ENCODE peak calls at places on chromosomes 3 and 15, in eight cellular contexts. One of them, this sample, is unnamed.

GRCh38 chr3:168426196-168426595 is 330.5 kb upstream of the GOLIM4 start:
- DNase-seq in stomach: no peak
- DNase-seq in ovary: no peak
- DNase-seq in psoas muscle: no peak
- DNase-seq in suprapubic skin: no peak
- DNase-seq in tibial artery: no peak
- DNase-seq in IMR-90: peak; percentile 52
- DNase-seq in neural progenitor cell: no peak
- DNase-seq in this sample: no peak

GRCh38 chr15:101637549-101638318 is 14.4 kb downstream of the TM2D3 start:
- DNase-seq in suprapubic skin: no peak
- DNase-seq in neural progenitor cell: no peak
- DNase-seq in psoas muscle: no peak
- DNase-seq in ovary: no peak
- DNase-seq in stomach: no peak
- DNase-seq in IMR-90: peak; percentile 46
- DNase-seq in tibial artery: no peak
- DNase-seq in this sample: no peak

GRCh38 chr3:120284702-120285507 is at the start of gene GPR156:
- DNase-seq in suprapubic skin: no peak
- DNase-seq in neural progenitor cell: peak; percentile 56
- DNase-seq in ovary: peak; percentile 32
- DNase-seq in IMR-90: no peak
- DNase-seq in stomach: no peak
- DNase-seq in psoas muscle: no peak
- DNase-seq in tibial artery: no peak
- DNase-seq in this sample: no peak

GRCh38 chr3:46857485-46858341 is 5.5 kb downstream of the MYL3 start:
- DNase-seq in neural progenitor cell: no peak
- DNase-seq in tibial artery: peak; percentile 11
- DNase-seq in psoas muscle: peak; percentile 25
- DNase-seq in stomach: no peak
- DNase-seq in ovary: peak; percentile 13
- DNase-seq in IMR-90: no peak
- DNase-seq in suprapubic skin: peak; percentile 58
- DNase-seq in this sample: no peak

GRCh38 chr15:36325206-36325605 is 254.2 kb upstream of the CDIN1 start:
- DNase-seq in neural progenitor cell: no peak
- DNase-seq in psoas muscle: no peak
- DNase-seq in IMR-90: no peak
- DNase-seq in tibial artery: no peak
- DNase-seq in suprapubic skin: no peak
- DNase-seq in stomach: no peak
- DNase-seq in ovary: no peak
- DNase-seq in this sample: no peak

GRCh38 chr3:137217733-137218132 is 259.9 kb downstream of the IL20RB start:
- DNase-seq in neural progenitor cell: peak; percentile 59
- DNase-seq in suprapubic skin: no peak
- DNase-seq in ovary: no peak
- DNase-seq in IMR-90: no peak
- DNase-seq in psoas muscle: no peak
- DNase-seq in stomach: no peak
- DNase-seq in tibial artery: no peak
- DNase-seq in this sample: no peak

GRCh38 chr3:159766563-159767185 is 222.0 kb upstream of the IL12A start:
- DNase-seq in suprapubic skin: no peak
- DNase-seq in psoas muscle: no peak
- DNase-seq in ovary: no peak
- DNase-seq in IMR-90: peak; percentile 63
- DNase-seq in tibial artery: no peak
- DNase-seq in neural progenitor cell: peak; percentile 56
- DNase-seq in stomach: no peak
- DNase-seq in this sample: no peak

GRCh38 chr15:72979754-72980153 is 72.5 kb upstream of the NEO1 start:
- DNase-seq in tibial artery: no peak
- DNase-seq in suprapubic skin: no peak
- DNase-seq in IMR-90: no peak
- DNase-seq in ovary: no peak
- DNase-seq in psoas muscle: no peak
- DNase-seq in neural progenitor cell: no peak
- DNase-seq in stomach: no peak
- DNase-seq in this sample: no peak

GRCh38 chr3:16801698-16802097 is 83.1 kb upstream of the PLCL2 start:
- DNase-seq in IMR-90: peak; percentile 1
- DNase-seq in tibial artery: no peak
- DNase-seq in psoas muscle: no peak
- DNase-seq in ovary: no peak
- DNase-seq in suprapubic skin: no peak
- DNase-seq in neural progenitor cell: no peak
- DNase-seq in stomach: no peak
- DNase-seq in this sample: no peak

GRCh38 chr3:44862221-44862637 is 517 bp downstream of the TMEM42 start:
- DNase-seq in IMR-90: peak; percentile 19
- DNase-seq in neural progenitor cell: no peak
- DNase-seq in psoas muscle: no peak
- DNase-seq in tibial artery: no peak
- DNase-seq in suprapubic skin: no peak
- DNase-seq in ovary: no peak
- DNase-seq in stomach: no peak
- DNase-seq in this sample: no peak

GRCh38 chr3:40768536-40768935 is 243.8 kb downstream of the ZNF621 start:
- DNase-seq in psoas muscle: no peak
- DNase-seq in tibial artery: no peak
- DNase-seq in ovary: no peak
- DNase-seq in stomach: no peak
- DNase-seq in suprapubic skin: no peak
- DNase-seq in neural progenitor cell: no peak
- DNase-seq in IMR-90: no peak
- DNase-seq in this sample: no peak

GRCh38 chr3:9064853-9065252 is 101.6 kb upstream of the RAD18 start:
- DNase-seq in neural progenitor cell: no peak
- DNase-seq in tibial artery: no peak
- DNase-seq in suprapubic skin: no peak
- DNase-seq in IMR-90: no peak
- DNase-seq in psoas muscle: no peak
- DNase-seq in ovary: no peak
- DNase-seq in stomach: no peak
- DNase-seq in this sample: peak; percentile 58

GRCh38 chr15:78873796-78874761 is 1.4 kb downstream of the MORF4L1 start:
- DNase-seq in neural progenitor cell: peak; percentile 32
- DNase-seq in ovary: no peak
- DNase-seq in tibial artery: peak; percentile 42
- DNase-seq in stomach: no peak
- DNase-seq in psoas muscle: no peak
- DNase-seq in IMR-90: peak; percentile 22
- DNase-seq in suprapubic skin: no peak
- DNase-seq in this sample: no peak

GRCh38 chr3:172226831-172227230 is 187.5 kb downstream of the FNDC3B start:
- DNase-seq in ovary: no peak
- DNase-seq in neural progenitor cell: no peak
- DNase-seq in tibial artery: no peak
- DNase-seq in IMR-90: no peak
- DNase-seq in stomach: no peak
- DNase-seq in psoas muscle: no peak
- DNase-seq in suprapubic skin: no peak
- DNase-seq in this sample: no peak

GRCh38 chr3:142577701-142578308 is 728 bp downstream of the ATR start:
- DNase-seq in tibial artery: no peak
- DNase-seq in suprapubic skin: no peak
- DNase-seq in IMR-90: peak; percentile 29
- DNase-seq in neural progenitor cell: no peak
- DNase-seq in psoas muscle: no peak
- DNase-seq in stomach: no peak
- DNase-seq in ovary: no peak
- DNase-seq in this sample: no peak

GRCh38 chr3:61936344-61936937 is 375.1 kb downstream of the PTPRG start:
- DNase-seq in neural progenitor cell: peak; percentile 55
- DNase-seq in ovary: no peak
- DNase-seq in tibial artery: no peak
- DNase-seq in psoas muscle: no peak
- DNase-seq in suprapubic skin: no peak
- DNase-seq in IMR-90: peak; percentile 15
- DNase-seq in stomach: no peak
- DNase-seq in this sample: no peak

GRCh38 chr3:53796161-53796560 is 50.1 kb downstream of the CHDH start:
- DNase-seq in suprapubic skin: no peak
- DNase-seq in psoas muscle: no peak
- DNase-seq in stomach: peak; percentile 47
- DNase-seq in ovary: no peak
- DNase-seq in neural progenitor cell: peak; percentile 21
- DNase-seq in IMR-90: no peak
- DNase-seq in tibial artery: no peak
- DNase-seq in this sample: no peak

GRCh38 chr3:46946856-46947544 is 29.5 kb downstream of the CCDC12 start:
- DNase-seq in ovary: no peak
- DNase-seq in tibial artery: no peak
- DNase-seq in neural progenitor cell: no peak
- DNase-seq in stomach: peak; percentile 73
- DNase-seq in psoas muscle: no peak
- DNase-seq in suprapubic skin: no peak
- DNase-seq in IMR-90: peak; percentile 31
- DNase-seq in this sample: no peak

GRCh38 chr3:37668831-37669610 is 192.7 kb upstream of the CTDSPL start:
- DNase-seq in psoas muscle: no peak
- DNase-seq in ovary: peak; percentile 32
- DNase-seq in suprapubic skin: no peak
- DNase-seq in neural progenitor cell: no peak
- DNase-seq in tibial artery: no peak
- DNase-seq in IMR-90: no peak
- DNase-seq in stomach: peak; percentile 71
- DNase-seq in this sample: peak; percentile 70

GRCh38 chr3:107942244-107942643 is 148.6 kb downstream of the CD47 start:
- DNase-seq in tibial artery: no peak
- DNase-seq in psoas muscle: no peak
- DNase-seq in ovary: no peak
- DNase-seq in neural progenitor cell: no peak
- DNase-seq in stomach: no peak
- DNase-seq in IMR-90: peak; percentile 13
- DNase-seq in suprapubic skin: no peak
- DNase-seq in this sample: no peak

GRCh38 chr3:4633078-4634004 is 140.2 kb downstream of the ITPR1 start:
- DNase-seq in ovary: no peak
- DNase-seq in IMR-90: peak; percentile 72
- DNase-seq in stomach: no peak
- DNase-seq in suprapubic skin: no peak
- DNase-seq in neural progenitor cell: peak; percentile 62
- DNase-seq in psoas muscle: no peak
- DNase-seq in tibial artery: no peak
- DNase-seq in this sample: no peak

GRCh38 chr3:17717411-17717810 is 25.0 kb downstream of the TBC1D5 start:
- DNase-seq in tibial artery: no peak
- DNase-seq in suprapubic skin: no peak
- DNase-seq in psoas muscle: no peak
- DNase-seq in ovary: no peak
- DNase-seq in IMR-90: no peak
- DNase-seq in stomach: no peak
- DNase-seq in neural progenitor cell: no peak
- DNase-seq in this sample: no peak

GRCh38 chr3:107110596-107111305 is 266.5 kb upstream of the CCDC54 start:
- DNase-seq in suprapubic skin: no peak
- DNase-seq in IMR-90: no peak
- DNase-seq in psoas muscle: no peak
- DNase-seq in neural progenitor cell: no peak
- DNase-seq in stomach: no peak
- DNase-seq in tibial artery: no peak
- DNase-seq in ovary: no peak
- DNase-seq in this sample: no peak

GRCh38 chr3:73509066-73509465 is 115.7 kb downstream of the PDZRN3 start:
- DNase-seq in suprapubic skin: no peak
- DNase-seq in psoas muscle: no peak
- DNase-seq in ovary: no peak
- DNase-seq in tibial artery: no peak
- DNase-seq in neural progenitor cell: no peak
- DNase-seq in IMR-90: no peak
- DNase-seq in stomach: no peak
- DNase-seq in this sample: no peak
- H3K4me3 ChIP-seq in suprapubic skin: no peak overlapping the region
- H3K4me3 ChIP-seq in psoas muscle: no peak overlapping the region
- H3K4me3 ChIP-seq in ovary: no peak overlapping the region
- H3K4me3 ChIP-seq in tibial artery: no peak overlapping the region
- H3K4me3 ChIP-seq in neural progenitor cell: no peak overlapping the region
- H3K4me3 ChIP-seq in IMR-90: no peak overlapping the region
- H3K4me3 ChIP-seq in stomach: no peak overlapping the region
- H3K4me3 ChIP-seq in this sample: no peak overlapping the region

GRCh38 chr3:32780071-32780734 is 37.6 kb upstream of the TRIM71 start:
- DNase-seq in tibial artery: no peak
- DNase-seq in neural progenitor cell: peak; percentile 26
- DNase-seq in psoas muscle: no peak
- DNase-seq in suprapubic skin: no peak
- DNase-seq in ovary: no peak
- DNase-seq in IMR-90: no peak
- DNase-seq in stomach: no peak
- DNase-seq in this sample: peak; percentile 13
- H3K4me3 ChIP-seq in tibial artery: peak overlapping the region; percentile 50
- H3K4me3 ChIP-seq in neural progenitor cell: peak overlapping the region; percentile 55
- H3K4me3 ChIP-seq in psoas muscle: peak overlapping the region; percentile 81
- H3K4me3 ChIP-seq in suprapubic skin: peak overlapping the region; percentile 56
- H3K4me3 ChIP-seq in ovary: no peak overlapping the region
- H3K4me3 ChIP-seq in IMR-90: no peak overlapping the region
- H3K4me3 ChIP-seq in stomach: peak overlapping the region; percentile 55
- H3K4me3 ChIP-seq in this sample: peak overlapping the region; percentile 56

GRCh38 chr3:65593780-65594752 is 444.7 kb downstream of the MAGI1 start:
- DNase-seq in IMR-90: no peak
- DNase-seq in ovary: no peak
- DNase-seq in stomach: no peak
- DNase-seq in neural progenitor cell: no peak
- DNase-seq in psoas muscle: no peak
- DNase-seq in tibial artery: no peak
- DNase-seq in suprapubic skin: no peak
- DNase-seq in this sample: no peak
- H3K4me3 ChIP-seq in IMR-90: no peak overlapping the region
- H3K4me3 ChIP-seq in ovary: no peak overlapping the region
- H3K4me3 ChIP-seq in stomach: no peak overlapping the region
- H3K4me3 ChIP-seq in neural progenitor cell: peak overlapping the region; percentile 69
- H3K4me3 ChIP-seq in psoas muscle: no peak overlapping the region
- H3K4me3 ChIP-seq in tibial artery: no peak overlapping the region
- H3K4me3 ChIP-seq in suprapubic skin: no peak overlapping the region
- H3K4me3 ChIP-seq in this sample: no peak overlapping the region

DNA sequence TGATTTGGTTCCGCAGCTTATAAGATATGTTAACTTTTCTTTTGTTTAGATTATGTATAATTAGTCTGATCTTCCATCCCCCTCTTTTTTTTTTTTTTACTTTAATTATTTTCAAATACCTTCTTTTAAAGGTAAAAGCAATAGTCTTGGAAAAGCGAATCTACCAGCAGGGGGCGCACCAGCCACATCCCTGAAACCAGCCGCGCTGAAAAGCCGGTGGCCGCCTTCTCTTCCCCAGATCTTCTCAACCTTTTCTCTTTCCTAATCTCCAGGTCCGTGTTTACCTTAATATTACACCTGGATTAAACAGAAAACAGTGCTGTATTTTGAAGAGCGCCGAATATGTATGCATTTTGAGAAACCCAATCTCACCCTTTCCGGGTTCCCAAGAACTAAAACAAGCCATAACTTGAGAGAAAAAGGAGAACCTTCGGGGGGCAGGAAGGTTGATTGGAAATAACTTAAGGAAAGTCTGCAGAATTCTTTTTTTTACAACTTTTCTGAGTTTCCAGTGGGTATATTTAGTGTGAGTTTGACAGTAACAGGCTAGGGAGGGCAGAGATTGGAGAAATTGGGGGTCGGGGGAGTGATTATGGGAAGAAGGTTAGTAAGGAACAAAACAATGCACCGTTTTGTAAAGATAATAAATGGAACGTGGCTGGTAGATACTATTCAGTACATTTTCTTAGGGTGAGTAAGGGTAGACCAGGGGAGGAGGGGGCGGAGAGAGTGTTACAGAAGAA is 2.0 kb upstream of the SOX2 start:
- DNase-seq in neural progenitor cell: peak; percentile 91
- DNase-seq in ovary: peak; percentile 66
- DNase-seq in psoas muscle: peak; percentile 80
- DNase-seq in stomach: peak; percentile 85
- DNase-seq in suprapubic skin: no peak
- DNase-seq in tibial artery: peak; percentile 44
- DNase-seq in IMR-90: peak; percentile 44
- DNase-seq in this sample: peak; percentile 78
- H3K4me3 ChIP-seq in neural progenitor cell: peak overlapping the region; percentile 98
- H3K4me3 ChIP-seq in ovary: no peak overlapping the region
- H3K4me3 ChIP-seq in psoas muscle: no peak overlapping the region
- H3K4me3 ChIP-seq in stomach: peak overlapping the region; percentile 4
- H3K4me3 ChIP-seq in suprapubic skin: no peak overlapping the region
- H3K4me3 ChIP-seq in tibial artery: no peak overlapping the region
- H3K4me3 ChIP-seq in IMR-90: no peak overlapping the region
- H3K4me3 ChIP-seq in this sample: no peak overlapping the region

This sample was measured in sigmoid colon.